ENCODE peak calls at places on chromosomes 5 and 9, in four cellular contexts. E, L, D and Q are unnamed samples.

GRCh38 chr5:65209341-65209740 is 272.4 kb downstream of the ADAMTS6 start:
- DNase-seq in E (no peak), L (no peak), D (no peak), Q (no peak)

GRCh38 chr9:133377721-133378216 is 1.6 kb downstream of the STKLD1 start:
- DNase-seq in E (no peak), L (no peak), D (no peak), Q (no peak)

GRCh38 chr9:93093449-93094293 is 2.3 kb upstream of the CARD19 start:
- DNase-seq in E (peak; percentile 28), L (peak; percentile 25), D (peak; percentile 84), Q (no peak)

GRCh38 chr5:115842089-115842881 is 550 bp downstream of the AP3S1 start:
- DNase-seq in E (peak; percentile 30), L (no peak), D (no peak), Q (no peak)

GRCh38 chr9:97543568-97543967 is 42.1 kb downstream of the TMOD1 start:
- DNase-seq in E (no peak), L (no peak), D (no peak), Q (no peak)

GRCh38 chr9:113929634-113930092 is 53.6 kb downstream of the ZNF618 start:
- DNase-seq in E (no peak), L (no peak), D (no peak), Q (no peak)

GRCh38 chr5:162657076-162657475 is 589.5 kb downstream of the GABRG2 start:
- DNase-seq in E (no peak), L (no peak), D (no peak), Q (no peak)

GRCh38 chr9:88949961-88950340 is 41.3 kb upstream of the S1PR3 start:
- DNase-seq in E (no peak), L (no peak), D (no peak), Q (no peak)

GRCh38 chr5:21680196-21680595 is 1172.9 kb downstream of the CDH12 start:
- DNase-seq in E (no peak), L (no peak), D (no peak), Q (no peak)

GRCh38 chr9:133054966-133055365 is 6.8 kb upstream of the CEL start:
- DNase-seq in E (no peak), L (no peak), D (no peak), Q (no peak)

GRCh38 chr9:11931109-11931508 is 762.1 kb upstream of the TYRP1 start:
- DNase-seq in E (no peak), L (no peak), D (no peak), Q (no peak)

GRCh38 chr5:1670342-1670741 is 129.3 kb downstream of the MRPL36 start:
- DNase-seq in E (no peak), L (no peak), D (no peak), Q (no peak)

GRCh38 chr5:19950897-19951296 is 37.1 kb downstream of the CDH18 start:
- DNase-seq in E (no peak), L (no peak), D (no peak), Q (no peak)

GRCh38 chr5:35129921-35130485 is 82.3 kb upstream of the AGXT2 start:
- DNase-seq in E (peak; percentile 34), L (no peak), D (no peak), Q (no peak)

GRCh38 chr9:35618854-35619799 is 914 bp upstream of the CD72 start:
- DNase-seq in E (peak; percentile 79), L (no peak), D (peak; percentile 93), Q (no peak)

GRCh38 chr5:83554133-83554532 is 82.6 kb downstream of the VCAN start:
- DNase-seq in E (no peak), L (no peak), D (no peak), Q (no peak)

GRCh38 chr5:149878371-149878770 is 66.2 kb downstream of the PDE6A start:
- DNase-seq in E (peak; percentile 51), L (no peak), D (no peak), Q (no peak)

GRCh38 chr9:127129718-127130085 is 7.3 kb upstream of the ANGPTL2 start:
- DNase-seq in E (no peak), L (no peak), D (no peak), Q (no peak)

GRCh38 chr5:109907751-109908150 is 218.0 kb downstream of the MAN2A1 start:
- DNase-seq in E (no peak), L (no peak), D (no peak), Q (peak; percentile 23)

GRCh38 chr9:136448655-136449054 is 9.0 kb upstream of the INPP5E start:
- DNase-seq in E (no peak), L (no peak), D (no peak), Q (no peak)

GRCh38 chr5:96338624-96339023 is 94.4 kb downstream of the PCSK1 start:
- DNase-seq in E (no peak), L (no peak), D (no peak), Q (no peak)

GRCh38 chr9:125655074-125655633 is 51.9 kb downstream of the MAPKAP1 start:
- DNase-seq in E (no peak), L (no peak), D (no peak), Q (no peak)

GRCh38 chr5:141100243-141100805 is at the start of gene PCDHB3:
- DNase-seq in E (peak; percentile 27), L (peak; percentile 39), D (no peak), Q (no peak)

GRCh38 chr5:140806834-140807775 is at the start of gene PCDHA4:
- DNase-seq in E (no peak), L (peak; percentile 13), D (no peak), Q (no peak)

GRCh38 chr5:56432326-56432725 is 199.2 kb upstream of the ANKRD55 start:
- DNase-seq in E (no peak), L (no peak), D (no peak), Q (no peak)

GRCh38 chr5:71789746-71790145 is 70.7 kb downstream of the CARTPT start:
- DNase-seq in E (no peak), L (no peak), D (no peak), Q (no peak)

GRCh38 chr9:129482521-129483466 is 138.1 kb downstream of the C9orf50 start:
- DNase-seq in E (peak; percentile 78), L (peak; percentile 84), D (peak; percentile 88), Q (peak; percentile 95)

GRCh38 chr9:98838155-98838904 is 30.9 kb downstream of the GALNT12 start:
- DNase-seq in E (no peak), L (no peak), D (no peak), Q (no peak)

GRCh38 chr5:94499806-94500205 is 118.6 kb downstream of the KIAA0825 start:
- DNase-seq in E (no peak), L (no peak), D (no peak), Q (no peak)

GRCh38 chr5:99030871-99031440 is 102.1 kb upstream of the CHD1 start:
- DNase-seq in E (no peak), L (no peak), D (no peak), Q (no peak)

GRCh38 chr9:83512621-83513020 is 25.6 kb downstream of the FRMD3 start:
- DNase-seq in E (no peak), L (no peak), D (no peak), Q (no peak)

GRCh38 chr5:154390096-154390495 is 55.7 kb upstream of the SAP30L start:
- DNase-seq in E (no peak), L (no peak), D (no peak), Q (no peak)

GRCh38 chr5:149374303-149374702 is 4.8 kb downstream of the IL17B start:
- DNase-seq in E (peak; percentile 8), L (no peak), D (no peak), Q (no peak)

GRCh38 chr9:83986765-83987401 is 6.3 kb downstream of the RMI1 start:
- DNase-seq in E (peak; percentile 53), L (no peak), D (no peak), Q (no peak)

DNA sequence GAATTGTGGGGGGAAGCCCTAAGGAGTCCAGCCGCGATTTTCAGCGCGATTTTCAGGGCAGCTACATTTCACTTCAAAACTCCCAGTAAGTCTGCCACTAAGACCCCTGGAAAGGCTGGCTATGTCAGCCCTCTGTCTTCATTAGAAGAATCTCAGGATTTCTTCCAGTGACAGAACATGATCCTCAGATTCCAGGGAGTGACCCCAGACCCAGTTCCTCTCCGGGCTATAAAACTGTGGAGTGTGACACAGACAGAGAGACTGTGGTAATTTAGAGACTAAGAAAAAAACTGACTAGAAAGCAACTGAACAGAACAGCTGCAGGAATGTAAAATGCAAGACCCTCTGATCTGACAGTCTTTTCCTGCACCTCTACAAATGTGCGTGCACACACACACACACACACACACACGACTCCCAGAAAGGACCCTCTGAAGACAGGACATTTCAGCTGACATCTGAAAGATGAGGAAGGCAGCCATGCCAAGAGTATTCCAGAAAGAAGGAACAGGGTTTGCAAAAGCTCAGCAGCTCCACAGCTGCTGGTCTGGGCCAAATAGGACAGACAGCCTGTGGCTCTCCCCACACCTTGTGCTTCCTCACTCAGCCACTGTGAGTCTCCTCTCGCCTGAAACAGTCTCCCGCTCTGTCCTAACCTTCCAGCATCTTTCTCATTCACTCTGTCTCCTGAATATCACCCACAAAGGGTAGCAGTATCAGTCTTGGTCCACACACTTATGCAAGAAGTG is 188.9 kb downstream of the PALM2AKAP2 start:
- DNase-seq in E (no peak), L (no peak), D (no peak), Q (no peak)
- H3K27ac ChIP-seq in E (peak overlapping the region; percentile 59), L (no peak overlapping the region), D (peak overlapping the region; percentile 88), Q (no peak overlapping the region)

DNA sequence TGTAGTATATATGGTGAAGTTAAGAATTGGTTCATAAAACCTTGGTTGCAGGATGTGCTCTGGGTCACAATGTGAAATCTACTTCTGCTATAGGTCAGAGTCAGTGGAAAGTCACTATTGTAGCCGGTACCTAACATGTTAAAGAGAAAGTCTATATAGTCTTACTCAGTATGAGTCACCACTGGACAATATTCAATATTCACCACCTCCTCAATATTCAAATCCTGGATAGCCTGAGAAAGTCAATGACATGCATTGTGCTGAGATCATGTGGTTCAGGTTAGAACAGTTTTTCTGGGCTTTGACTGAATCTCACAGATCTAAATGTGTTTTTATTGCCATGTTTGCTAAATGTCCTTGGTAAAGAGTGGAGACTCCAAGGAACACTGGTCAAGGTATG is 108.8 kb downstream of the HMHB1 start:
- DNase-seq in E (no peak), L (no peak), D (no peak), Q (no peak)
- H3K36me3 ChIP-seq in E (no peaks in the 10 kb centered on the region), L (no peaks in the 10 kb centered on the region), D (no peaks in the 10 kb centered on the region), Q (no peaks in the 10 kb centered on the region)

GRCh38 chr9:109542922-109543321 is 44.8 kb upstream of the PTPN3 start:
- DNase-seq in E (no peak), L (no peak), D (no peak), Q (no peak)
- TF ChIP-seq POLR2A in E (no peak), L (no peak), D (no peak), Q (no peak)

DNA sequence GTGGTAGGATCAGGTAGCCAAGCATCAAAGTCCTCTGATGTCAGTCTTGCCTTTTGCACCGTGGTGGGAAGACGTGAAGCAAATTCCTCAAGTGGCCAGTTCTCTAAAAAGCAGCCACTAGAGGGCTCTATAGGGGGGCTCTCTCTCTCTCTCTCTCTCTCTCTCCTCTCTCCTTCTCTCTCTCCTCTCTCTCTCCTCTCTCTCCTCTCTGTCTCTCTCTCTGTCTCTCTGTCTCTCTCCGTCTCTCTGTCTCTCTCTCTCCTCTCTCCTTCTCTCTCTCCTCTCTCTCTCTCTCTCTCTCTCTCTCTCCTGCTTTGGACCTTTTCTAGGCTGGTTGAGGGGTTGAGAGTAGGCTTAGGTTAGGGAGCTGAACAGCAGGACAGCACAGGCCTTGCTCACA is 13.9 kb upstream of the OSMR start:
- DNase-seq in E (no peak), L (peak; percentile 36), D (no peak), Q (no peak)
- H3K27ac ChIP-seq in E (no peak overlapping the region), L (no peak overlapping the region), D (no peak overlapping the region), Q (no peak overlapping the region)

DNA sequence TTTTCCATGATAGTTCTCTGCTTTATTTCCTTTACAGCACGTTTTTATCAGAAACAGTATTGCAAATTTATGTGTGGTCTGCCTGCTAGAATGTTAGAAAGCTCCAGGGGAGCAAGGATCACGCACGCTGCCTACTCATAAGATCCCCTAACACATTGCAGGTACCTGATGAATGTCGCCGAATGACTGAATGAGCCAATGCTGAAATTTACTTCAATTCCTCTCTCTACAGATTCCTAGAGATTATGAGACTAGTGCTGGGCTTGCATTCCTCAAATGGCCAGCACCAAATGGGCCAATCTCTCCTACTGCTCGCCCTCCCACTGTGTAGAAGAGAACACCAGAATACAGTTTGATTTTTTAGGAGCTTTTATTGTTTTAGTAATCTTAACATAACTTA is 25.6 kb downstream of the SPARC start:
- DNase-seq in E (no peak), L (no peak), D (no peak), Q (no peak)
- H3K36me3 ChIP-seq in E (peaks cover 7% of the 10 kb centered on the region), L (no peaks in the 10 kb centered on the region), D (peaks cover 6% of the 10 kb centered on the region), Q (no peaks in the 10 kb centered on the region)